ENCODE peak calls at places on chromosome 3, in seven cellular contexts. L is AG10803, T is heart left ventricle, V is tibial artery, O is HL-60, M is GM10248, W is WERI-Rb-1. Y is an unnamed sample.

GRCh38 chr3:157335677-157336076 is 101.0 kb upstream of the PTX3 start:
- DNase-seq in L (peak; percentile 52), T (no peak), V (no peak), O (no peak), M (no peak), W (no peak), Y (no peak)

GRCh38 chr3:194888916-194889315 is 203.2 kb downstream of the FAM43A start:
- DNase-seq in L (no peak), T (no peak), V (no peak), O (no peak), M (no peak), W (no peak), Y (no peak)

GRCh38 chr3:36679384-36680200 is 84.8 kb downstream of the DCLK3 start:
- DNase-seq in L (peak; percentile 91), T (no peak), V (no peak), O (peak; percentile 63), M (no peak), W (no peak), Y (no peak)

GRCh38 chr3:112097378-112097777 is 11.2 kb downstream of the C3orf52 start:
- DNase-seq in L (peak; percentile 97), T (no peak), V (no peak), O (no peak), M (no peak), W (no peak), Y (peak; percentile 47)

GRCh38 chr3:178392553-178392952 is 143.7 kb upstream of the KCNMB2 start:
- DNase-seq in L (peak; percentile 98), T (no peak), V (no peak), O (no peak), M (no peak), W (no peak), Y (no peak)

GRCh38 chr3:53650424-53650823 is 156.0 kb downstream of the CACNA1D start:
- DNase-seq in L (no peak), T (no peak), V (no peak), O (no peak), M (peak; percentile 62), W (no peak), Y (no peak)

GRCh38 chr3:5798809-5799208 is 611.3 kb downstream of the EDEM1 start:
- DNase-seq in L (no peak), T (no peak), V (no peak), O (no peak), M (no peak), W (no peak), Y (no peak)

GRCh38 chr3:48503406-48504050 is 446 bp downstream of the SHISA5 start:
- DNase-seq in L (peak; percentile 40), T (peak; percentile 37), V (peak; percentile 82), O (no peak), M (no peak), W (no peak), Y (peak; percentile 66)

GRCh38 chr3:182837855-182838454 is 44.7 kb downstream of the ATP11B start:
- DNase-seq in L (peak; percentile 50), T (no peak), V (no peak), O (peak; percentile 12), M (no peak), W (no peak), Y (no peak)

GRCh38 chr3:20324664-20325478 is 138.9 kb upstream of the SGO1 start:
- DNase-seq in L (no peak), T (no peak), V (no peak), O (no peak), M (no peak), W (no peak), Y (no peak)

GRCh38 chr3:178671261-178672191 is 135.3 kb downstream of the KCNMB2 start:
- DNase-seq in L (peak; percentile 46), T (no peak), V (no peak), O (no peak), M (no peak), W (no peak), Y (no peak)

GRCh38 chr3:186442162-186442561 is 80.1 kb upstream of the DGKG start:
- DNase-seq in L (no peak), T (peak; percentile 69), V (no peak), O (no peak), M (no peak), W (no peak), Y (no peak)

GRCh38 chr3:123098411-123099330 is 31.8 kb downstream of the PDIA5 start:
- DNase-seq in L (peak; percentile 82), T (no peak), V (no peak), O (no peak), M (no peak), W (no peak), Y (no peak)

GRCh38 chr3:189082666-189083427 is 88.9 kb upstream of the TPRG1 start:
- DNase-seq in L (no peak), T (no peak), V (no peak), O (no peak), M (no peak), W (no peak), Y (no peak)

GRCh38 chr3:77048186-77048585 is 8.3 kb downstream of the ROBO2 start:
- DNase-seq in L (no peak), T (no peak), V (no peak), O (no peak), M (no peak), W (no peak), Y (no peak)

GRCh38 chr3:126343675-126344074 is 13.5 kb downstream of the KLF15 start:
- DNase-seq in L (no peak), T (peak; percentile 6), V (peak; percentile 19), O (no peak), M (no peak), W (no peak), Y (no peak)

GRCh38 chr3:12840591-12841084 is 727 bp downstream of the RPL32 start:
- DNase-seq in L (no peak), T (no peak), V (no peak), O (no peak), M (no peak), W (no peak), Y (no peak)

GRCh38 chr3:80190051-80190450 is 422.3 kb upstream of the ROBO1 start:
- DNase-seq in L (peak; percentile 28), T (no peak), V (no peak), O (no peak), M (no peak), W (no peak), Y (no peak)

GRCh38 chr3:102510663-102511062 is 75.8 kb downstream of the ZPLD1 start:
- DNase-seq in L (no peak), T (no peak), V (no peak), O (no peak), M (no peak), W (no peak), Y (no peak)

GRCh38 chr3:45224824-45225464 is 1.1 kb downstream of the TMEM158 start:
- DNase-seq in L (peak; percentile 73), T (peak; percentile 55), V (peak; percentile 63), O (peak; percentile 38), M (peak; percentile 57), W (peak; percentile 86), Y (no peak)

GRCh38 chr3:179750720-179751328 is 98.0 kb downstream of the USP13 start:
- DNase-seq in L (peak; percentile 21), T (no peak), V (no peak), O (no peak), M (no peak), W (peak; percentile 16), Y (no peak)

GRCh38 chr3:60650171-60650570 is 601.1 kb downstream of the FHIT start:
- DNase-seq in L (peak; percentile 4), T (no peak), V (no peak), O (no peak), M (no peak), W (no peak), Y (no peak)

GRCh38 chr3:179450321-179450720 is 949 bp downstream of the GNB4 start:
- DNase-seq in L (no peak), T (no peak), V (no peak), O (no peak), M (no peak), W (no peak), Y (no peak)

GRCh38 chr3:128426128-128426921 is 40.4 kb downstream of the DNAJB8 start:
- DNase-seq in L (peak; percentile 12), T (peak; percentile 36), V (no peak), O (peak; percentile 33), M (peak; percentile 93), W (peak; percentile 59), Y (no peak)

GRCh38 chr3:13282528-13282985 is 137.6 kb downstream of the NUP210 start:
- DNase-seq in L (no peak), T (no peak), V (no peak), O (no peak), M (no peak), W (no peak), Y (no peak)

DNA sequence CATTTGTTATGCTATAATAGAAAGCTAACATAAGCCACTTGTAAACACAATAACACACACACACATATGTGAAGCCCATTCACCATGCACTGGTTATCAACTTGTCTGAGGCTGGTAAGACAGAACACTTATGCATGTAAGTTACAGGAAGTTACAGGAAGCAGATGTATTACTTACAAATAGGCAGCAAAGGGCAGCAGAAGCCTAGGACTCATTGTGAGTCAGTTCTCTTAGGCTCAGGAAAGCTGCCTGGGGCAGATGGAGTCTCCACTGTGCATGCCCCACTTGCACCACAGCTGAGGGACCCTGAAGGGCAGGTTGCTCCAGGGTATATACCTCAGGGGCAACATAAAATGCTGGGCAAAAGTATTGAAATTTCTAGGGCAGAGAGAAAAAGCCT is 748.8 kb upstream of the CCDC54 start:
- DNase-seq in L (peak; percentile 68), T (no peak), V (no peak), O (no peak), M (no peak), W (no peak), Y (no peak)
- TF ChIP-seq CTCF in L (peak; percentile 29), T (no peak), V (no peak), O (no peak), M (no peak), W (no peak), Y (no peak)

GRCh38 chr3:52052831-52053306 is 3.5 kb downstream of the DUSP7 start:
- DNase-seq in L (peak; percentile 80), T (peak; percentile 95), V (peak; percentile 94), O (peak; percentile 84), M (peak; percentile 48), W (peak; percentile 93), Y (peak; percentile 78)
- TF ChIP-seq CTCF in L (peak; percentile 58), T (peak; percentile 74), V (peak; percentile 71), O (peak; percentile 24), M (peak; percentile 42), W (peak; percentile 73), Y (peak; percentile 50)

DNA sequence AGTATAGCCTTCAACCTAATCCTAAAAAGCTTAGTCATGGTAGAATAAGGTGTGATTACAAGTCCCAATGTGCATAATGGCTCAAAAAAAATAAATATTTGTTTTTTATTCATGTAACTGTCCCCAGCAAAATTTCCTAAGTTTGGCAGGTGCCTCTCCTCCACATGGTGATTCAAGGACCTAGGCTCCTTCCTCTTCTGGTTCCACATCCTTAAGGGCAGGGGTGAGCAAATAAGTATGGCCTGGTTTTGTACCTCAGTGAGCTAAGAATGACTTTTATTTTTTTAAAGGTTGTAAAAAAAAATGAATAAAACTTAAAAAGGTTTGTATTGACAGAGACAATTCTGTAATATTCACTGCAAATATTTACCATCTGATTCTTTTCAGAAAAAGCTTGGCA is 343.5 kb upstream of the UBE2E2 start:
- DNase-seq in L (no peak), T (no peak), V (no peak), O (no peak), M (no peak), W (no peak), Y (no peak)
- TF ChIP-seq CTCF in L (no peak), T (no peak), V (no peak), O (no peak), M (no peak), W (no peak), Y (no peak)

DNA sequence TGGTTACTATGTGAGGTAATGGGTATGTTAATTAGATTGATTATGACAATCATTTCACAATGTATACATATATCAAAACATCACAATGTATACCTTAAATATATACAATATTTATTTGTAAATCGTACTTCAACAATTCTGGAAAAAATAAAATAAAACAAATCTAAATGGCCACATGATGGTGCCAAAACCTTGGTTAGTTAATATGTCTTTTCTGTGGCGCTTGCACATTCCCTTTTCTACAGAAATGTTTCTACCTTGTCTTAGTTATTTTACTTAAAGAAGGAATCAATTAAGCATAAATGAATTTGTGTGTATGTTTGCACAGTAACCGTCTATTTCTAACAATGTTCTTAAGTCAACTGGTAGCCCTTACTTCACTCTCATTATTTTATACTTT is 53.4 kb downstream of the OXSM start:
- DNase-seq in L (no peak), T (no peak), V (no peak), O (no peak), M (no peak), W (no peak), Y (no peak)
- TF ChIP-seq CTCF in L (peak; percentile 16), T (peak; percentile 48), V (no peak), O (no peak), M (no peak), W (no peak), Y (peak; percentile 28)

Y was measured in thoracic aorta.